ENCODE peak calls at places on chromosomes 2 and 18, in four cellular contexts. One of them, this sample, is unnamed. For H3K4me1, the result is how much of the 10 kb centered on the place peaks cover.

GRCh38 chr2:166106431-166107015 is 21.3 kb downstream of the SCN1A start:
- DNase-seq in testis: no peak
- DNase-seq in ovary: no peak
- DNase-seq in stomach: no peak
- DNase-seq in this sample: no peak

GRCh38 chr2:67974564-67975430 is 88.0 kb downstream of the C1D start:
- DNase-seq in ovary: no peak
- DNase-seq in stomach: peak
- DNase-seq in testis: peak
- DNase-seq in this sample: peak

GRCh38 chr2:64944484-64944883 is 44.7 kb upstream of the SLC1A4 start:
- DNase-seq in stomach: no peak
- DNase-seq in testis: no peak
- DNase-seq in ovary: no peak
- DNase-seq in this sample: no peak

GRCh38 chr2:47592381-47592780 is 189.4 kb downstream of the MSH2 start:
- DNase-seq in ovary: no peak
- DNase-seq in stomach: no peak
- DNase-seq in testis: no peak
- DNase-seq in this sample: no peak

GRCh38 chr2:10544252-10544651 is 96.1 kb upstream of the ODC1 start:
- DNase-seq in testis: no peak
- DNase-seq in ovary: no peak
- DNase-seq in stomach: no peak
- DNase-seq in this sample: no peak

GRCh38 chr2:199405241-199405640 is 52.5 kb downstream of the SATB2 start:
- DNase-seq in testis: no peak
- DNase-seq in ovary: no peak
- DNase-seq in stomach: no peak
- DNase-seq in this sample: peak

GRCh38 chr2:75801234-75801982 is 90.7 kb upstream of the GCFC2 start:
- DNase-seq in stomach: no peak
- DNase-seq in testis: no peak
- DNase-seq in ovary: no peak
- DNase-seq in this sample: no peak

GRCh38 chr18:53268455-53268854 is 928.5 kb downstream of the DCC start:
- DNase-seq in stomach: no peak
- DNase-seq in ovary: no peak
- DNase-seq in testis: no peak
- DNase-seq in this sample: no peak

GRCh38 chr18:23636041-23636399 is 26.7 kb downstream of the ANKRD29 start:
- DNase-seq in stomach: no peak
- DNase-seq in ovary: no peak
- DNase-seq in testis: no peak
- DNase-seq in this sample: no peak

GRCh38 chr2:231686192-231687100 is 21.9 kb upstream of the PTMA start:
- DNase-seq in stomach: no peak
- DNase-seq in ovary: no peak
- DNase-seq in testis: no peak
- DNase-seq in this sample: no peak

GRCh38 chr2:96541753-96542152 is 5.2 kb downstream of the ARID5A start:
- DNase-seq in ovary: no peak
- DNase-seq in stomach: no peak
- DNase-seq in testis: no peak
- DNase-seq in this sample: no peak

GRCh38 chr18:50986360-50987087 is 18.7 kb downstream of the ELAC1 start:
- DNase-seq in stomach: no peak
- DNase-seq in ovary: no peak
- DNase-seq in testis: no peak
- DNase-seq in this sample: no peak

GRCh38 chr2:168993538-168993937 is 37.6 kb downstream of the ABCB11 start:
- DNase-seq in stomach: no peak
- DNase-seq in ovary: no peak
- DNase-seq in testis: no peak
- DNase-seq in this sample: no peak

GRCh38 chr18:41940506-41941215 is 14.4 kb upstream of the PIK3C3 start:
- DNase-seq in testis: no peak
- DNase-seq in ovary: no peak
- DNase-seq in stomach: no peak
- DNase-seq in this sample: no peak

GRCh38 chr2:173802518-173802917 is 162.7 kb downstream of the SP3 start:
- DNase-seq in stomach: no peak
- DNase-seq in ovary: no peak
- DNase-seq in testis: no peak
- DNase-seq in this sample: no peak

GRCh38 chr2:128289439-128289838 is 29.2 kb downstream of the HS6ST1 start:
- DNase-seq in stomach: no peak
- DNase-seq in ovary: peak
- DNase-seq in testis: no peak
- DNase-seq in this sample: no peak

GRCh38 chr2:28565720-28566295 is 69.9 kb downstream of the PLB1 start:
- DNase-seq in ovary: no peak
- DNase-seq in testis: no peak
- DNase-seq in stomach: no peak
- DNase-seq in this sample: no peak

GRCh38 chr2:225615514-225615913 is 216.0 kb downstream of the NYAP2 start:
- DNase-seq in ovary: no peak
- DNase-seq in stomach: no peak
- DNase-seq in testis: no peak
- DNase-seq in this sample: no peak

GRCh38 chr2:216006164-216006663 is 7.1 kb downstream of the MREG start:
- DNase-seq in testis: peak
- DNase-seq in stomach: no peak
- DNase-seq in ovary: no peak
- DNase-seq in this sample: no peak

GRCh38 chr2:8611246-8611645 is 70.6 kb upstream of the ID2 start:
- DNase-seq in stomach: no peak
- DNase-seq in testis: no peak
- DNase-seq in ovary: no peak
- DNase-seq in this sample: no peak

GRCh38 chr18:10142056-10142455 is 228.2 kb downstream of the VAPA start:
- DNase-seq in ovary: no peak
- DNase-seq in stomach: no peak
- DNase-seq in testis: no peak
- DNase-seq in this sample: no peak

GRCh38 chr2:72770879-72771461 is 54.9 kb downstream of the EXOC6B start:
- DNase-seq in ovary: no peak
- DNase-seq in testis: peak
- DNase-seq in stomach: peak
- DNase-seq in this sample: peak

GRCh38 chr18:8948471-8949149 is 153.9 kb upstream of the NDUFV2 start:
- DNase-seq in testis: no peak
- DNase-seq in ovary: no peak
- DNase-seq in stomach: no peak
- DNase-seq in this sample: no peak

GRCh38 chr2:150341982-150342680 is 145.3 kb downstream of the RND3 start:
- DNase-seq in stomach: no peak
- DNase-seq in testis: no peak
- DNase-seq in ovary: no peak
- DNase-seq in this sample: no peak

GRCh38 chr18:49784427-49785185 is 28.7 kb downstream of the ACAA2 start:
- DNase-seq in ovary: no peak
- DNase-seq in testis: no peak
- DNase-seq in stomach: no peak
- DNase-seq in this sample: no peak

GRCh38 chr2:115739574-115739973 is 1297.1 kb downstream of the DPP10 start:
- DNase-seq in ovary: no peak
- DNase-seq in stomach: no peak
- DNase-seq in testis: no peak
- DNase-seq in this sample: peak

GRCh38 chr2:62071126-62071598 is 124.8 kb upstream of the B3GNT2 start:
- DNase-seq in stomach: no peak
- DNase-seq in testis: no peak
- DNase-seq in ovary: no peak
- DNase-seq in this sample: no peak

GRCh38 chr2:64186698-64187605 is 42.7 kb upstream of the PELI1 start:
- DNase-seq in testis: no peak
- DNase-seq in stomach: no peak
- DNase-seq in ovary: no peak
- DNase-seq in this sample: no peak

GRCh38 chr2:228700638-228701037 is 519.2 kb upstream of the SPHKAP start:
- DNase-seq in testis: no peak
- DNase-seq in ovary: no peak
- DNase-seq in stomach: no peak
- DNase-seq in this sample: no peak

GRCh38 chr2:30653847-30654246 is 153.4 kb downstream of the CAPN13 start:
- DNase-seq in stomach: no peak
- DNase-seq in ovary: no peak
- DNase-seq in testis: no peak
- DNase-seq in this sample: no peak

GRCh38 chr2:21019678-21020021 is 24.2 kb downstream of the APOB start:
- DNase-seq in ovary: no peak
- DNase-seq in stomach: no peak
- DNase-seq in testis: no peak
- DNase-seq in this sample: no peak

GRCh38 chr18:74898965-74899364 is 301.3 kb downstream of the ZNF407 start:
- DNase-seq in stomach: no peak
- DNase-seq in testis: no peak
- DNase-seq in ovary: no peak
- DNase-seq in this sample: no peak

GRCh38 chr18:33833847-33834246 is 255.8 kb downstream of the ASXL3 start:
- DNase-seq in ovary: no peak
- DNase-seq in testis: no peak
- DNase-seq in stomach: no peak
- DNase-seq in this sample: no peak

GRCh38 chr2:9775999-9776685 is 67.1 kb upstream of the TAF1B start:
- DNase-seq in testis: no peak
- DNase-seq in stomach: no peak
- DNase-seq in ovary: no peak
- DNase-seq in this sample: no peak

GRCh38 chr2:174219321-174219720 is 29.0 kb downstream of the OLA1 start:
- DNase-seq in ovary: no peak
- DNase-seq in testis: no peak
- DNase-seq in stomach: no peak
- DNase-seq in this sample: no peak

DNA sequence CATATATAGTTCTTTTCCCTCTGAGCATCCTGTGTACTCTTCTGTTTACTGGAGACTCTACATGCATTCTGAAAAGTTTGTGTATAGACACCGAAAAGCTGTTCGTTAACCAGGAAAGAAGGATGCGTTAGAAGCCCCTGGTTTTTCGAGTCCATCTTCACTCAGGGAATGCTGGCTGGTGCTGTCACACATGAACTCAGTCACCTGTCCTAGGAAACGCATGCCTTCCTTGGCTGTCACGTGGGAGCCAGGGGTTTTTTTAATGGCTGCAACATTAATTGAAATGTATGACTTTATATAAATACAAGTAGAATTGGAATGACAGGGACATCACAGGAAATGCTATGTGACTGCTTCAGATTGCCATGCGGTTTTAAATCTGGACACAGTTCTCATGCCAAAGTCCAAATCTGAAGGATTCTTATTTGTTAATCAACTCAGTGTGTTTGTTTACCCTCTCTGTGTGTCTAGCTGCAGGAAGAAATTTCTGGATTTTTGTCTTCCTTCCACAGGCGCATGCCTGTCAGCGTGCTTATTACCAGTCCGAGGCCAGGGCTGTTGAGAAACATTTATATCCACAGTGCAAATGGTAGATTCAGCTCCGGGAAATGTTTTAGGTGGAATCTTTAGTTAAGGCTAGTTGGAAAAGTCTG is 2.6 kb downstream of the RAMP1 start:
- DNase-seq in ovary: no peak
- DNase-seq in testis: no peak
- DNase-seq in stomach: no peak
- DNase-seq in this sample: peak
- H3K4me1 ChIP-seq in ovary: under half
- H3K4me1 ChIP-seq in testis: under half
- H3K4me1 ChIP-seq in stomach: under half
- H3K4me1 ChIP-seq in this sample: half or more

DNA sequence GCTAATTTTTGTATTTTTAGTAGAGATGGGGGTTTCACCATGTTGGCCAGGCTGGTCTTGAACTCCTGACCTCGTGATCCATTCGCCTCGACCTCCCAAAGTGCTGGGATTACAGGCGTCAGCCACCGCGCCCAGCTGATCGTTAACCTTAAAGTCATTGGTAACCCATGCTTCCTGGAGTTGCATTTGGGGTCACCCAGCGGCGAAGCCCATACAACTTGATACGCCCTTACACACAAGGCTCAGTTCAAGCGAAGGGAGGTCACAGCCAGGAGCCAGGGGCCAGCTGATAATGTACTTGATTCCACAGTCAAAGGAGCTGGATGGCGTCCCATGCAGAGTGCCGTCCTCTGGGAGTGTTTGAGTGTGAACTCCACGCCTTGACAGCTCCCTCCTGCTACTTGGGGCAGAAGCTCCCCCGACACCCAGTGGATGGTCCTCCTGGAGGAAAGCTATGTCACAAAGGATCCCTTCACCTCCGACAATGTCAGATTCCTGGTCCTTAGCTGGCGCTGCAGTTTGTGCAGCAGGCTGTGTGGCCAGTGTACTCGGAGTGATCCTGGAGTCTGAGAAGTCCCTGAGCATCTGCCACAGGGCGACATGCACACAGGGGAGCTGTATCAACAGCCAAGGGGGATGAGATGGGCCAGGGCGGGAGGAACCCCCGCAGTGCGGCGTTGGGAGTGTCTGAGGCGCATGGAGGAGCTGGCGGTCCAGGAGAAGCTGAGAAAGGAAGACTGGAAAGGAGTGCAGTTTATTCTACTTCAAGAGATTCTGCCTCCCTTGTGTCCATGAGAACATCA is 7.9 kb downstream of the CLHC1 start:
- DNase-seq in testis: peak
- DNase-seq in stomach: no peak
- DNase-seq in ovary: peak
- DNase-seq in this sample: peak
- TF ChIP-seq POLR2A in testis: no peak
- TF ChIP-seq POLR2A in stomach: no peak
- TF ChIP-seq POLR2A in ovary: no peak
- TF ChIP-seq POLR2A in this sample: no peak

GRCh38 chr18:69935319-69936190 is 12.1 kb downstream of the CD226 start:
- DNase-seq in ovary: no peak
- DNase-seq in testis: no peak
- DNase-seq in stomach: peak
- DNase-seq in this sample: peak
- H3K4me1 ChIP-seq in ovary: under half
- H3K4me1 ChIP-seq in testis: under half
- H3K4me1 ChIP-seq in stomach: under half
- H3K4me1 ChIP-seq in this sample: under half

DNA sequence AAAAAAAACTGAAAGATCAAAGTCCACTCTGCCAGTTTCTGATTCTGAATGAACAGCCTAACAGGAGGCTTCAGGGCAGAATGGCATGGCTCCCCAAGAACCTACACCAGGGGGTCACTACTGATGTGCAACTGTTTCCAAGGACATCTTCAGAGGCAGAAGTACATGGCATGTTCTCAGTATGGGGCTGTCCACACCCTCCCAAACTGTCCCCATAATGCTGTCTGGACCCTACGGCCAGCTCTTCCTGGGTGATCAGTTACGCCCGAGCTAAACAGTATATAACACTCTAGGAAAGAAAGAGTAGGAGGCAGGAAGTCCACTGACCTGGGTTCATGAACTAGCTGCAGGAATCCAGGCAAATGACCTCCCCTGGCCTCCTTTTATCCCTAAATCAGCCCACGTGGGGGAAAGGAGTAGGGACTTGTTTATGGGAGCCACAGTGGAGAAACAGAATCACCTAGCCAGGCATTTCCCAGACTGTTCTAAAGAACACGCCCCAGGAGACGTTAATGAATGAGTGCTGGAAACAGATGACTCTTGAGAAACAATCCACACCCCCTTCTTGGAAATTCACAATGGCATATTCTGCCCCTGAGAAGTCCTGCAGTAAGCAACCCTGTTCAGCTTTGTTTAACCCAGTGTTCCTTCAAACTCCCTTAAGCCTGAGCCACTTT is 2.5 kb downstream of the TMBIM1 start:
- DNase-seq in stomach: no peak
- DNase-seq in testis: peak
- DNase-seq in ovary: no peak
- DNase-seq in this sample: peak
- TF ChIP-seq POLR2A in stomach: no peak
- TF ChIP-seq POLR2A in testis: no peak
- TF ChIP-seq POLR2A in ovary: no peak
- TF ChIP-seq POLR2A in this sample: peak

This sample was measured in body of pancreas.